ENCODE peak calls at places on chromosomes 2 and 18, in eight cellular contexts. A is upper lobe of left lung, G is tibial nerve, F is stomach, L is transverse colon, J is heart left ventricle, X is esophagus squamous epithelium, B is spleen. Y is an unnamed sample. For H3K27me3, the result is how much of the 10 kb centered on the place peaks cover.

GRCh38 chr18:40984856-40985255 is 970.2 kb upstream of the PIK3C3 start:
- DNase-seq in A (no peak), G (no peak), F (no peak), L (no peak), J (no peak), X (no peak), B (no peak), Y (no peak)

GRCh38 chr2:235639387-235639786 is 145.5 kb downstream of the AGAP1 start:
- DNase-seq in A (no peak), G (peak), F (no peak), L (peak), J (peak), X (no peak), B (no peak), Y (peak)

GRCh38 chr2:149332364-149332763 is 2.0 kb downstream of the LYPD6 start:
- DNase-seq in A (no peak), G (no peak), F (no peak), L (no peak), J (no peak), X (no peak), B (no peak), Y (no peak)

GRCh38 chr2:183665403-183665802 is 541.2 kb downstream of the NUP35 start:
- DNase-seq in A (no peak), G (no peak), F (no peak), L (peak), J (no peak), X (no peak), B (no peak), Y (no peak)

GRCh38 chr2:68589963-68590362 is 53.4 kb upstream of the PROKR1 start:
- DNase-seq in A (no peak), G (no peak), F (no peak), L (no peak), J (no peak), X (no peak), B (no peak), Y (no peak)

GRCh38 chr18:77671456-77672167 is 422.0 kb downstream of the GALR1 start:
- DNase-seq in A (peak), G (no peak), F (no peak), L (no peak), J (no peak), X (no peak), B (no peak), Y (no peak)

GRCh38 chr2:219109468-219109867 is 48.7 kb upstream of the IHH start:
- DNase-seq in A (no peak), G (no peak), F (peak), L (peak), J (no peak), X (no peak), B (no peak), Y (peak)

GRCh38 chr2:42107249-42108042 is 59.6 kb downstream of the PKDCC start:
- DNase-seq in A (no peak), G (no peak), F (no peak), L (no peak), J (no peak), X (no peak), B (no peak), Y (no peak)

GRCh38 chr18:23837591-23837990 is 148.3 kb downstream of the LAMA3 start:
- DNase-seq in A (no peak), G (no peak), F (no peak), L (no peak), J (no peak), X (no peak), B (no peak), Y (no peak)

GRCh38 chr2:221529943-221530652 is 42.0 kb downstream of the EPHA4 start:
- DNase-seq in A (no peak), G (no peak), F (no peak), L (no peak), J (no peak), X (no peak), B (no peak), Y (no peak)

GRCh38 chr2:25042321-25043240 is 705 bp downstream of the EFR3B start:
- DNase-seq in A (peak), G (no peak), F (peak), L (peak), J (peak), X (no peak), B (no peak), Y (no peak)

GRCh38 chr2:24888177-24888576 is 31.9 kb downstream of the ADCY3 start:
- DNase-seq in A (no peak), G (no peak), F (no peak), L (no peak), J (no peak), X (no peak), B (no peak), Y (no peak)

GRCh38 chr18:29218101-29218500 is 1041.2 kb upstream of the CDH2 start:
- DNase-seq in A (no peak), G (no peak), F (no peak), L (no peak), J (no peak), X (no peak), B (no peak), Y (no peak)

GRCh38 chr2:97355176-97355575 is 234.5 kb downstream of the ANKRD36B start:
- DNase-seq in A (no peak), G (no peak), F (no peak), L (no peak), J (no peak), X (no peak), B (no peak), Y (no peak)

GRCh38 chr2:94872676-94873361 is 1.6 kb downstream of the TEKT4 start:
- DNase-seq in A (peak), G (no peak), F (no peak), L (no peak), J (no peak), X (no peak), B (peak), Y (no peak)

GRCh38 chr2:102020596-102021170 is 28.9 kb downstream of the IL1R2 start:
- DNase-seq in A (no peak), G (peak), F (peak), L (peak), J (peak), X (peak), B (peak), Y (peak)

GRCh38 chr2:98559581-98559980 is 48.7 kb downstream of the COA5 start:
- DNase-seq in A (no peak), G (no peak), F (no peak), L (no peak), J (no peak), X (no peak), B (no peak), Y (no peak)

GRCh38 chr2:64482765-64483504 is 29.0 kb downstream of the LGALSL start:
- DNase-seq in A (no peak), G (no peak), F (peak), L (peak), J (no peak), X (no peak), B (no peak), Y (peak)

GRCh38 chr2:10787176-10787968 is 25.2 kb downstream of the PDIA6 start:
- DNase-seq in A (no peak), G (no peak), F (no peak), L (peak), J (no peak), X (no peak), B (peak), Y (no peak)

GRCh38 chr18:79404567-79404910 is 8.8 kb downstream of the NFATC1 start:
- DNase-seq in A (peak), G (no peak), F (no peak), L (no peak), J (no peak), X (no peak), B (peak), Y (no peak)

GRCh38 chr2:65527451-65528240 is 95.2 kb upstream of the SPRED2 start:
- DNase-seq in A (no peak), G (no peak), F (no peak), L (no peak), J (no peak), X (no peak), B (no peak), Y (no peak)

GRCh38 chr2:186307871-186308270 is 178.2 kb upstream of the ZC3H15 start:
- DNase-seq in A (no peak), G (no peak), F (no peak), L (no peak), J (no peak), X (no peak), B (no peak), Y (no peak)

GRCh38 chr2:127101756-127102463 is 5.0 kb downstream of the BIN1 start:
- DNase-seq in A (no peak), G (no peak), F (no peak), L (no peak), J (no peak), X (no peak), B (peak), Y (no peak)

GRCh38 chr18:48991299-48992055 is 40.7 kb upstream of the SMAD7 start:
- DNase-seq in A (no peak), G (no peak), F (no peak), L (no peak), J (no peak), X (no peak), B (no peak), Y (no peak)

GRCh38 chr18:47050468-47050867 is 15.0 kb upstream of the ELOA2 start:
- DNase-seq in A (no peak), G (no peak), F (no peak), L (no peak), J (no peak), X (no peak), B (no peak), Y (no peak)

GRCh38 chr2:239775623-239776440 is 249.3 kb downstream of the NDUFA10 start:
- DNase-seq in A (peak), G (no peak), F (peak), L (no peak), J (no peak), X (no peak), B (peak), Y (no peak)

GRCh38 chr2:10426726-10427567 is 21.2 kb downstream of the ODC1 start:
- DNase-seq in A (peak), G (no peak), F (no peak), L (no peak), J (no peak), X (no peak), B (peak), Y (no peak)

GRCh38 chr2:64985457-64985856 is 3.7 kb upstream of the SLC1A4 start:
- DNase-seq in A (no peak), G (no peak), F (no peak), L (no peak), J (peak), X (no peak), B (no peak), Y (no peak)

GRCh38 chr2:8222979-8223730 is 458.7 kb upstream of the ID2 start:
- DNase-seq in A (no peak), G (no peak), F (no peak), L (no peak), J (no peak), X (no peak), B (no peak), Y (no peak)

GRCh38 chr18:39681061-39681460 is 2115.5 kb upstream of the CELF4 start:
- DNase-seq in A (no peak), G (no peak), F (no peak), L (no peak), J (no peak), X (no peak), B (no peak), Y (no peak)

GRCh38 chr18:63161728-63162195 is 157.8 kb downstream of the BCL2 start:
- DNase-seq in A (no peak), G (no peak), F (peak), L (peak), J (peak), X (peak), B (peak), Y (no peak)

GRCh38 chr2:111903930-111904439 is 5.6 kb downstream of the MERTK start:
- DNase-seq in A (no peak), G (no peak), F (no peak), L (no peak), J (no peak), X (no peak), B (no peak), Y (no peak)

GRCh38 chr18:22428672-22429071 is 11.0 kb upstream of the CTAGE1 start:
- DNase-seq in A (no peak), G (no peak), F (no peak), L (no peak), J (no peak), X (no peak), B (no peak), Y (no peak)

GRCh38 chr2:232898592-232899541 is 28.8 kb downstream of the SNORC start:
- DNase-seq in A (no peak), G (no peak), F (peak), L (no peak), J (no peak), X (no peak), B (no peak), Y (no peak)

GRCh38 chr2:238513346-238513745 is 86.6 kb downstream of the ASB1 start:
- DNase-seq in A (no peak), G (no peak), F (no peak), L (no peak), J (no peak), X (no peak), B (peak), Y (no peak)

GRCh38 chr2:9249036-9249800 is 42.6 kb downstream of the ASAP2 start:
- DNase-seq in A (peak), G (no peak), F (peak), L (peak), J (no peak), X (no peak), B (no peak), Y (no peak)

GRCh38 chr2:9234680-9235387 is 28.2 kb downstream of the ASAP2 start:
- DNase-seq in A (peak), G (no peak), F (peak), L (peak), J (no peak), X (no peak), B (no peak), Y (no peak)

GRCh38 chr2:200156140-200156858 is 150.2 kb upstream of the SPATS2L start:
- DNase-seq in A (no peak), G (no peak), F (no peak), L (no peak), J (no peak), X (no peak), B (no peak), Y (no peak)

GRCh38 chr18:11906181-11906580 is 1.9 kb downstream of the MPPE1 start:
- DNase-seq in A (no peak), G (no peak), F (no peak), L (no peak), J (no peak), X (no peak), B (no peak), Y (no peak)

GRCh38 chr18:11909597-11910026 is 1.5 kb upstream of the MPPE1 start:
- DNase-seq in A (no peak), G (no peak), F (no peak), L (no peak), J (no peak), X (no peak), B (no peak), Y (no peak)

GRCh38 chr18:11909081-11909410 is 929 bp upstream of the MPPE1 start:
- DNase-seq in A (no peak), G (no peak), F (no peak), L (no peak), J (no peak), X (no peak), B (no peak), Y (no peak)

GRCh38 chr18:11906926-11907874 is 917 bp downstream of the MPPE1 start:
- DNase-seq in A (no peak), G (no peak), F (no peak), L (no peak), J (no peak), X (no peak), B (no peak), Y (no peak)

DNA sequence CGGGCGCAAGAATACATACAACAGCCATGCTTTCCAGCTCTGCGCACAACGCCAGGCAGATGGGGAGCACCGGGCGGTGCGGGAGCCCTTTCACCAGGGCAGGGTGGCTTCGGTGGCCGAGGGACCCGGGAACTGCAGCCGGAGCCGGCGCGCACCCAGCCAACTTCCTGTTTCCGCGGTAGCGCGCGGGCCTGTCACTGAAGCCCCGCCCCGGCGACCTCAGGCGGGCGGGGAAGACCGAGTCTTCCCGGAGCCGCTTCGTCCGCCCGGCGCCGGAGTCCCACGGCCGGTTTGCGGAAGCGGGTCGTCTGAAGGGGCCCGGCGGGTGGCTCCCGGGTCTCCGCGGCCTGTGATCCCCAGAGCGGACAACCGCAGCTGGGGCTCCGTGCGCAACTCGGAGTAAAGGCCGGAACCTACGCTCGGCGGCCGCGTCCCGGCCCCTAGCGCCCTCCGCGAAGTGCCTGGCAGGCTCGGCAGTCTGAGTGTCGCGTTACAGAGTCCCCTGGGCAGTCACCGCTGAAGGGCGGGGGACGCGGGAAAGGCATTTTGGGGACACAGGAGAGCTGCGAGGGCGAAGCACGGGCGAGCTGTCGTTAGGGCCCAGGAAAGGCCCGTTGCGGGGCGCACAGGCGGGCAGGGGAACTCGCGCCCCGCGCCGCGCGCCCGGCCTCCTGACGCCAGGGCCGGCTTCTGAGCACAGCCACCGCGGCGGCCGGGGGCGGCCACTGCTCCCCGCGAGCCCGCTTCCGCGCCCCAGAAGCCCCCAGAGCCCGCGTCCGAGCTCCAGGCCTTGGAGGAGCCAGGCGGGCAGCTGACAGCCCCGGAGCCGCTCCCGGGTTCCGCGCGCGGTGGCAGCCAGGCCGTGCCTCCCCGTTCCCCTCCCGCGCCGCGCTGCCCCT is at the start of gene MPPE1:
- DNase-seq in A (peak), G (peak), F (peak), L (peak), J (peak), X (peak), B (peak), Y (peak)
- TF ChIP-seq POLR2A in A (peak), G (peak), F (no peak), L (peak), J (peak), X (no peak), B (no peak), Y (peak)

GRCh38 chr2:241270531-241270930 is 44.9 kb downstream of the HDLBP start:
- DNase-seq in A (no peak), G (no peak), F (no peak), L (no peak), J (no peak), X (no peak), B (no peak), Y (no peak)
- H3K4me3 ChIP-seq in A (no peak), G (no peak), F (peak), L (peak), J (no peak), X (no peak), B (no peak), Y (peak)

DNA sequence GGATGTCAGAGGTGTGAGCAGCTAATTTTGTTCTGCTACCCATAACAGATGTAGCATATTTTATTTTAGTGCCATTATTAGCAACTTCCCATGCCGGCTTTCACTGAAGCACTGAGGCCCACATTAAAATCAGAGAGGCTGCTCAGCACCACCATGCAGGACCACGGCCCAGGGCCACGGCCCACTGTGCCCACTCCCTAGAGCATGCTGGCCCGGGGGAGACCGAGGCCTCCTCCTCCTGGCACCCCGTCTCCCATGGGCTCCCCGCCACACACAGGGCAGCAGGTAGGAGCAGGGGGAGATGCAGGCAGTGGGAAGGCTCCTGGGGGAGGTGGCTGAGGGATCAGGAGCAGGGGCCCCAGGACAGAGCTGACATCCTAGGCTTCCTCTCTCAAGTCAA is 31.1 kb downstream of the EMX1 start:
- DNase-seq in A (no peak), G (no peak), F (no peak), L (no peak), J (no peak), X (no peak), B (no peak), Y (no peak)
- H3K27me3 ChIP-seq in A (under half), G (under half), F (under half), L (under half), J (under half), X (under half), B (under half), Y (under half)

GRCh38 chr18:75212626-75213110 is 2.1 kb downstream of the TSHZ1 start:
- DNase-seq in A (no peak), G (no peak), F (no peak), L (no peak), J (no peak), X (no peak), B (no peak), Y (no peak)

GRCh38 chr18:75210274-75211001 is at the start of gene TSHZ1:
- DNase-seq in A (no peak), G (no peak), F (peak), L (peak), J (peak), X (peak), B (no peak), Y (no peak)

GRCh38 chr18:75213610-75214009 is 3.0 kb downstream of the TSHZ1 start:
- DNase-seq in A (no peak), G (no peak), F (no peak), L (no peak), J (no peak), X (no peak), B (no peak), Y (no peak)

GRCh38 chr18:75211002-75211621 is 515 bp downstream of the TSHZ1 start:
- DNase-seq in A (peak), G (no peak), F (no peak), L (peak), J (no peak), X (no peak), B (peak), Y (no peak)

DNA sequence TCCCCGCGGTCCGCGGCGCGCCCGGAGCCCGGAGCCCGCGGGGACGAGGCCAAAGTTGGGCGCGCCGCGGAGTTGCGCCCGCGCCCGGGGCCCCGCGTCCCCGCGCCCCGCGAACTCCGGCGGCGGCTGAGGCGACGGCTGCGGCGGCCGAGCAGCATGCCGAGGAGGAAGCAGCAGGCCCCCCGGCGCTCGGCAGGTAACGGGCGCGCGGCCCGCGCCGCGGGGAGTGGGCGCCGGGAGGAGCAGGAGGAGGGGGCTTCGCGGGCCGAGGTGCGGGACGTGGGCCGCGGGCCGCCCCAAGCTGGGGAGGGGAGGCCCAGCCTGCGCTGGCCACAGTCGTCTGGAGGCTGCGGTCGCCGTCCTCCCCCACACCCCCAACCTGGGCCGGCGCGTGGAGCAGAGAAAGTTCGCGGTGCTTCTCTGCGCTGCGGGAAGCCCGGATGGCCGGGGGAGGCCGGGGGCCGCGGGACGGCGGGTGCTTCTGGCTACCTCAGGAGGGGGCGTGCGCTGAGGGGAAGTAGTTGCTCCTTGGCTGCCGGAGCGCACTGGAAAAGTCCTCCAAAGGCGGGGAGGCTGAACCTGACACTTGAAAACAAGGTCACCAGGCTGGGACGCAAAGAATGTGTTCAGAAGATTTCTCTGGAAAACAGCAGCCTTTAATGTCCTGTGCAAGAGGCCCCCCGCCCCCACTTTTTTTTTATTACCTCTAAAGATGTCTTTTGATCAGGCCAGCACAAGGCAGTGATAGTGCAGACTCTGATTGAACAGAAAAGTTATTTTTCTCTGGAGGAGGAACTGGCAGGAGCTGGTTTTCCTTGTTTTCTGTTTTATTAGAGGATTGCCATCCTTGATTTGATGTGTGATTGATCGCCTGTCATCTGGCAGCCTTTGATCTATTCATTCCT is 1.4 kb downstream of the TSHZ1 start:
- DNase-seq in A (peak), G (no peak), F (no peak), L (peak), J (peak), X (no peak), B (peak), Y (no peak)
- TF ChIP-seq POLR2A in A (no peak), G (no peak), F (no peak), L (peak), J (no peak), X (no peak), B (no peak), Y (no peak)

Y was measured in breast epithelium.